ENCODE peak calls at places on chromosomes 16 and 17, in six cellular contexts. G is BE2C, Y is A549, L is right cardiac atrium, F is AG04450, M is Peyer's patch. T is an unnamed sample.

GRCh38 chr17:27473748-27474609 is 17.7 kb downstream of the KSR1 start:
- DNase-seq in L (peak; percentile 83), M (peak; percentile 70), F (no peak), G (peak; percentile 14), Y (no peak), T (no peak)

GRCh38 chr16:55471448-55472097 is 7.4 kb upstream of the MMP2 start:
- DNase-seq in Y (peak; percentile 55), M (no peak), L (no peak), G (no peak), F (peak; percentile 51), T (peak; percentile 60)

GRCh38 chr17:61469949-61470348 is 17.7 kb downstream of the TBX4 start:
- DNase-seq in M (no peak), F (no peak), L (no peak), G (no peak), Y (no peak), T (no peak)

GRCh38 chr16:54054237-54054780 is 232.3 kb downstream of the IRX3 start:
- DNase-seq in M (no peak), Y (no peak), F (no peak), G (no peak), L (no peak), T (no peak)

GRCh38 chr17:81097943-81098308 is 63.0 kb downstream of the BAIAP2 start:
- DNase-seq in F (no peak), M (no peak), L (no peak), Y (peak; percentile 50), G (no peak), T (no peak)

GRCh38 chr17:17712268-17712924 is 31.1 kb downstream of the RAI1 start:
- DNase-seq in F (peak; percentile 80), Y (no peak), L (peak; percentile 2), G (no peak), M (peak; percentile 45), T (peak; percentile 69)

GRCh38 chr16:71263581-71263980 is 25.6 kb downstream of the CMTR2 start:
- DNase-seq in Y (no peak), G (no peak), L (no peak), F (no peak), M (no peak), T (no peak)

GRCh38 chr17:65553009-65553645 is 8.3 kb downstream of the AXIN2 start:
- DNase-seq in Y (no peak), F (peak; percentile 38), G (no peak), L (no peak), M (no peak), T (peak; percentile 55)

GRCh38 chr16:87201052-87201451 is 116.1 kb downstream of the C16orf95 start:
- DNase-seq in F (peak; percentile 95), L (peak; percentile 88), Y (peak; percentile 56), M (no peak), G (no peak), T (peak; percentile 93)

GRCh38 chr16:87542531-87543102 is 49.8 kb upstream of the ZCCHC14 start:
- DNase-seq in F (no peak), M (no peak), L (no peak), G (no peak), Y (no peak), T (no peak)

GRCh38 chr17:37614391-37614790 is 5.2 kb upstream of the SYNRG start:
- DNase-seq in G (no peak), Y (no peak), F (peak; percentile 44), L (no peak), M (no peak), T (peak; percentile 45)

GRCh38 chr17:69864531-69864930 is 210.5 kb upstream of the KCNJ16 start:
- DNase-seq in F (no peak), L (no peak), Y (no peak), M (no peak), G (no peak), T (no peak)

GRCh38 chr17:66994943-66995535 is 30.5 kb downstream of the CACNG4 start:
- DNase-seq in G (no peak), M (no peak), F (no peak), Y (no peak), L (no peak), T (no peak)

GRCh38 chr16:1960665-1961630 is 1.6 kb downstream of the NDUFB10 start:
- DNase-seq in F (no peak), Y (peak; percentile 72), L (no peak), M (no peak), G (peak; percentile 69), T (no peak)

GRCh38 chr16:79845734-79846135 is 245.2 kb upstream of the MAF start:
- DNase-seq in M (no peak), F (no peak), L (no peak), Y (peak; percentile 21), G (no peak), T (no peak)

GRCh38 chr16:71421911-71422310 is 19.9 kb downstream of the TLE7 start:
- DNase-seq in F (no peak), L (no peak), M (no peak), G (peak; percentile 40), Y (peak; percentile 46), T (no peak)

GRCh38 chr17:9132944-9133610 is 111.8 kb downstream of the NTN1 start:
- DNase-seq in G (no peak), Y (no peak), F (no peak), M (no peak), L (no peak), T (no peak)

GRCh38 chr17:2688351-2689342 is 22.9 kb downstream of the CLUH start:
- DNase-seq in L (peak; percentile 67), Y (no peak), G (no peak), M (peak; percentile 15), F (no peak), T (no peak)

GRCh38 chr16:57115504-57116182 is 23.3 kb downstream of the CPNE2 start:
- DNase-seq in F (no peak), L (peak; percentile 90), M (no peak), G (no peak), Y (no peak), T (no peak)

GRCh38 chr17:21361020-21361809 is 14.9 kb upstream of the KCNJ12 start:
- DNase-seq in Y (no peak), L (peak; percentile 16), F (no peak), M (no peak), G (no peak), T (no peak)

GRCh38 chr17:38713456-38713855 is 8.4 kb downstream of the MLLT6 start:
- DNase-seq in L (no peak), F (no peak), Y (no peak), G (no peak), M (no peak), T (no peak)

DNA sequence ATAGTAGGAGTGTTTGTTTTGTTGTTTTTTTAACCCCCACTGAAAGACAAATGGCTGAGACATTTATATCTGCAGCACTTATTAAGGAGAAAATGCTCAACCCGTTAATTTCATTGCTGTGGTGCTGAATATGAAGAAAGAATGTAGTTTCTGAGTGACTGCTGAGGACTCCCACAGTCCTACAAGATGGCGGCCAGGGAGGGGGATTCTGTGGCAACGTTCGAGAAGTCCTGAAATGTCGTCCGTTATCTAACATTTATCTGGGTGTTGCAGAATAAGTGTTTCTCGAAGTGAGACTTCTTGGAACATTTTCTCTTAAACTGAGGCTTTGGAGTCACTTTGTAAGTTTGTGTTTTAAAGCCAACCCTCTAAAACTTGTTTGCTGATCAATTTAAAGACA is 530.4 kb downstream of the XYLT1 start:
- DNase-seq in L (no peak), F (no peak), G (no peak), Y (no peak), M (no peak), T (no peak)
- H3K4me3 ChIP-seq in L (no peak overlapping the region), F (no peak overlapping the region), G (no peak overlapping the region), Y (no peak overlapping the region), M (no peak overlapping the region), T (no peak overlapping the region)

GRCh38 chr16:22859925-22860324 is 46.0 kb downstream of the HS3ST2 start:
- DNase-seq in F (no peak), Y (no peak), L (no peak), M (no peak), G (no peak), T (no peak)

GRCh38 chr16:22849517-22849916 is 35.6 kb downstream of the HS3ST2 start:
- DNase-seq in L (no peak), M (no peak), G (no peak), F (no peak), Y (no peak), T (no peak)

GRCh38 chr16:22857296-22857695 is 43.3 kb downstream of the HS3ST2 start:
- DNase-seq in G (no peak), F (no peak), M (no peak), L (no peak), Y (no peak), T (no peak)

DNA sequence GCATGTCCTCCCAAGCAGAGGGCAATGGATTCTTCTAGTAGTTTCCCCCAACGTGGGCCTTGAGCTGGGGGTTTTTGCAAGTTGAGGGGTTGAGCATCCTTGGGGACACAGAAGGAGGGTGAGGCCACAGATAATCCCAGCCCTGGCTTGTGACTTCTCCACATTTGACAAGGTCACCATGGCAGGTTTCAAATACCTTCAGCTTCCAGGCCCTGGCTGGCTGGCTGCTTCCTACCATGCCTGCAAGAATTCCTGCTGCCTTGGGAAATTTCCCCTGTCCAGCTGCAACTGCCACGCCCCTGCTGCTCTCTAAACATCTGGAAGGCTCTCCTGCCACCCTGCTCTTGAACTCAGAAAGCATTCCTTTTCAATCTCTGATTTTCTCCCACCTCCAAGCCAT is 41.3 kb downstream of the HS3ST2 start:
- DNase-seq in M (no peak), L (no peak), F (no peak), Y (no peak), G (no peak), T (no peak)
- H3K4me3 ChIP-seq in M (no peak overlapping the region), L (no peak overlapping the region), F (no peak overlapping the region), Y (no peak overlapping the region), G (no peak overlapping the region), T (no peak overlapping the region)

GRCh38 chr17:180380-181212 is 854 bp downstream of the DOC2B start:
- DNase-seq in F (no peak), L (peak; percentile 75), Y (no peak), M (no peak), G (no peak), T (no peak)
- H3K4me3 ChIP-seq in F (no peak overlapping the region), L (peak overlapping the region; percentile 61), Y (peak overlapping the region; percentile 58), M (peak overlapping the region; percentile 50), G (no peak overlapping the region), T (no peak overlapping the region)

GRCh38 chr17:77036136-77036840 is 104.5 kb upstream of the SEC14L1 start:
- DNase-seq in L (no peak), Y (no peak), F (no peak), M (no peak), G (no peak), T (no peak)
- H3K4me3 ChIP-seq in L (no peak overlapping the region), Y (no peak overlapping the region), F (no peak overlapping the region), M (no peak overlapping the region), G (peak overlapping the region; percentile 53), T (no peak overlapping the region)

DNA sequence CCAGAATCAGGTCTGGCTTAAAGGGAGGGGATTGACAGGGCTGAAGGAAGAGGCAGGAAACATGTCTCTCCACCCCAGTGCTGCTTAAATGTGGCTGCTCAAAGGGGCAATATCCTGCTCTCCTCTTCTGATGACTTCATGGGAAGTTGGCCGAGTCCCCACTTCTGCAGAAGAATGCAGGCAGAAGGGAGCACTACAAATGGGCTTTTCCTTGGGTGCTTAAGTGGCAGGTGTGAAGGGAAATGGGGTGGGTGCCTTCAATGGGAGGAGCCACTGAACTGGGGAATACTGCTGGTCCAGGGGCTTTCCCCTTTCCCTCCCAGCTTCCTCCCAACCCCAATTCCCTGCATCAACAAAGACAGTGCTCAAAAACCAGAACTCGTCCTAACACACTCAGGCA is 1.9 kb downstream of the CA10 start:
- DNase-seq in G (no peak), Y (no peak), M (no peak), F (no peak), L (no peak), T (no peak)
- H3K4me3 ChIP-seq in G (no peak overlapping the region), Y (no peak overlapping the region), M (no peak overlapping the region), F (no peak overlapping the region), L (no peak overlapping the region), T (no peak overlapping the region)